ENCODE peak calls at places on chromosomes 3 and 15, in five cellular contexts. One of them, this sample, is unnamed.

GRCh38 chr3:115325539-115325938 is 178.5 kb upstream of the ZBTB20 start:
- DNase-seq in transverse colon: no peak
- DNase-seq in sigmoid colon: no peak
- DNase-seq in endothelial cell of umbilical vein: peak; percentile 47
- DNase-seq in stomach: no peak
- DNase-seq in this sample: no peak

GRCh38 chr3:25386686-25387271 is 41.3 kb upstream of the RARB start:
- DNase-seq in sigmoid colon: no peak
- DNase-seq in transverse colon: no peak
- DNase-seq in endothelial cell of umbilical vein: no peak
- DNase-seq in stomach: no peak
- DNase-seq in this sample: no peak

GRCh38 chr3:120497318-120497717 is 46.5 kb upstream of the FSTL1 start:
- DNase-seq in stomach: no peak
- DNase-seq in sigmoid colon: no peak
- DNase-seq in endothelial cell of umbilical vein: peak; percentile 93
- DNase-seq in transverse colon: no peak
- DNase-seq in this sample: no peak

GRCh38 chr15:78076231-78077052 is 1.1 kb downstream of the TBC1D2B start:
- DNase-seq in endothelial cell of umbilical vein: no peak
- DNase-seq in transverse colon: no peak
- DNase-seq in sigmoid colon: peak; percentile 67
- DNase-seq in stomach: no peak
- DNase-seq in this sample: no peak

GRCh38 chr15:74823324-74823723 is 3.1 kb upstream of the CPLX3 start:
- DNase-seq in stomach: no peak
- DNase-seq in endothelial cell of umbilical vein: no peak
- DNase-seq in sigmoid colon: no peak
- DNase-seq in transverse colon: no peak
- DNase-seq in this sample: no peak

GRCh38 chr15:91412529-91412928 is 312.5 kb downstream of the SV2B start:
- DNase-seq in endothelial cell of umbilical vein: no peak
- DNase-seq in transverse colon: no peak
- DNase-seq in stomach: no peak
- DNase-seq in sigmoid colon: no peak
- DNase-seq in this sample: no peak

GRCh38 chr3:147554332-147554731 is 145.2 kb downstream of the ZIC1 start:
- DNase-seq in endothelial cell of umbilical vein: no peak
- DNase-seq in stomach: no peak
- DNase-seq in transverse colon: no peak
- DNase-seq in sigmoid colon: no peak
- DNase-seq in this sample: no peak

GRCh38 chr3:108091498-108092259 is 848 bp upstream of the CD47 start:
- DNase-seq in transverse colon: peak; percentile 19
- DNase-seq in endothelial cell of umbilical vein: no peak
- DNase-seq in stomach: peak; percentile 43
- DNase-seq in sigmoid colon: no peak
- DNase-seq in this sample: no peak

GRCh38 chr15:76058714-76059319 is 968 bp upstream of the TMEM266 start:
- DNase-seq in transverse colon: no peak
- DNase-seq in stomach: no peak
- DNase-seq in sigmoid colon: no peak
- DNase-seq in endothelial cell of umbilical vein: no peak
- DNase-seq in this sample: no peak

GRCh38 chr15:52879862-52880261 is 89.7 kb upstream of the ONECUT1 start:
- DNase-seq in stomach: no peak
- DNase-seq in transverse colon: no peak
- DNase-seq in sigmoid colon: no peak
- DNase-seq in endothelial cell of umbilical vein: no peak
- DNase-seq in this sample: no peak

GRCh38 chr15:62935300-62936081 is 107.1 kb upstream of the TPM1 start:
- DNase-seq in sigmoid colon: no peak
- DNase-seq in transverse colon: no peak
- DNase-seq in stomach: no peak
- DNase-seq in endothelial cell of umbilical vein: peak; percentile 17
- DNase-seq in this sample: no peak

GRCh38 chr3:188978772-188979171 is 193.0 kb upstream of the TPRG1 start:
- DNase-seq in endothelial cell of umbilical vein: no peak
- DNase-seq in stomach: no peak
- DNase-seq in sigmoid colon: peak; percentile 83
- DNase-seq in transverse colon: no peak
- DNase-seq in this sample: no peak

GRCh38 chr3:58321791-58322190 is 10.9 kb upstream of the PXK start:
- DNase-seq in endothelial cell of umbilical vein: no peak
- DNase-seq in transverse colon: no peak
- DNase-seq in sigmoid colon: peak; percentile 18
- DNase-seq in stomach: no peak
- DNase-seq in this sample: no peak

GRCh38 chr3:186413615-186414415 is 51.8 kb upstream of the DGKG start:
- DNase-seq in stomach: peak; percentile 51
- DNase-seq in transverse colon: peak; percentile 38
- DNase-seq in endothelial cell of umbilical vein: no peak
- DNase-seq in sigmoid colon: peak; percentile 94
- DNase-seq in this sample: peak; percentile 53
- TF ChIP-seq POLR2A in stomach: no peak
- TF ChIP-seq POLR2A in transverse colon: no peak
- TF ChIP-seq POLR2A in endothelial cell of umbilical vein: no peak
- TF ChIP-seq POLR2A in sigmoid colon: no peak
- TF ChIP-seq POLR2A in this sample: no peak

GRCh38 chr3:48597408-48597800 is 2.3 kb upstream of the COL7A1 start:
- DNase-seq in stomach: no peak
- DNase-seq in sigmoid colon: no peak
- DNase-seq in transverse colon: no peak
- DNase-seq in endothelial cell of umbilical vein: no peak
- DNase-seq in this sample: no peak
- TF ChIP-seq POLR2AphosphoS5 in stomach: no peak
- TF ChIP-seq POLR2AphosphoS5 in sigmoid colon: no peak
- TF ChIP-seq POLR2AphosphoS5 in transverse colon: no peak
- TF ChIP-seq POLR2AphosphoS5 in endothelial cell of umbilical vein: no peak
- TF ChIP-seq POLR2AphosphoS5 in this sample: no peak

GRCh38 chr3:128650096-128651050 is at the start of gene RPN1:
- DNase-seq in endothelial cell of umbilical vein: peak; percentile 97
- DNase-seq in sigmoid colon: peak; percentile 99
- DNase-seq in stomach: peak; percentile 98
- DNase-seq in transverse colon: peak; percentile 98
- DNase-seq in this sample: peak; percentile 98
- TF ChIP-seq POLR2A in endothelial cell of umbilical vein: peak; percentile 89
- TF ChIP-seq POLR2A in sigmoid colon: peak; percentile 72
- TF ChIP-seq POLR2A in stomach: no peak
- TF ChIP-seq POLR2A in transverse colon: peak; percentile 97
- TF ChIP-seq POLR2A in this sample: peak; percentile 56

DNA sequence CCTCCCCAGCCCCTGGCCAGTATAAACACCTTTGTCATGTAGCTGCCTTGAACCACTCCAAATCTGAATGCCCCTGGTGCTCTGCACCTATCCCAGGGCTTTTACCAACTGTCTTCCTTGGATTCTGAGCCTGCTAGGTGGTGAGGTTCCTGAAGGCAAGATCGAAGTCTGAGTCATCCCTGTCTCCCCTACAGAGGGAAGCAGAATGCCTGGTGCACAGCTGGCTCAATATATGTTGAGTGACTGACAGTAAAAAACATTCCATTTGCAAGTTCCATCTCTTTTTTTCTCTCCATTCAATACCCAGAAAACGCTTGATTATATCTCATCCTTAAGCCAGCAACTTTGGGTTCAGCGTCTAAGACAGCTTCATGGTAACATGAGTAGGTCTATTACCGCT is 24.7 kb downstream of the SLC24A1 start:
- DNase-seq in endothelial cell of umbilical vein: no peak
- DNase-seq in transverse colon: no peak
- DNase-seq in sigmoid colon: no peak
- DNase-seq in stomach: no peak
- DNase-seq in this sample: no peak
- TF ChIP-seq POLR2AphosphoS5 in endothelial cell of umbilical vein: no peak
- TF ChIP-seq POLR2AphosphoS5 in transverse colon: no peak
- TF ChIP-seq POLR2AphosphoS5 in sigmoid colon: no peak
- TF ChIP-seq POLR2AphosphoS5 in stomach: no peak
- TF ChIP-seq POLR2AphosphoS5 in this sample: no peak